ENCODE peak calls at places on chromosomes 16 and 17, in seven cellular contexts. One of them, this sample, is unnamed.

GRCh38 chr16:77974883-77975282 is 47.5 kb upstream of the CLEC3A start:
- DNase-seq in coronary artery: no peak
- DNase-seq in CD8-positive, alpha-beta T cell: no peak
- DNase-seq in DND-41: peak
- DNase-seq in fibroblast of pulmonary artery: no peak
- DNase-seq in foreskin fibroblast: no peak
- DNase-seq in sigmoid colon: no peak
- DNase-seq in this sample: no peak

GRCh38 chr16:46974352-46974751 is 878 bp upstream of the DNAJA2 start:
- DNase-seq in coronary artery: no peak
- DNase-seq in CD8-positive, alpha-beta T cell: no peak
- DNase-seq in DND-41: no peak
- DNase-seq in fibroblast of pulmonary artery: no peak
- DNase-seq in foreskin fibroblast: peak
- DNase-seq in sigmoid colon: no peak
- DNase-seq in this sample: no peak

GRCh38 chr16:72055911-72056310 is 1.6 kb downstream of the HP start:
- DNase-seq in coronary artery: no peak
- DNase-seq in CD8-positive, alpha-beta T cell: no peak
- DNase-seq in DND-41: no peak
- DNase-seq in fibroblast of pulmonary artery: no peak
- DNase-seq in foreskin fibroblast: no peak
- DNase-seq in sigmoid colon: no peak
- DNase-seq in this sample: no peak

GRCh38 chr16:9258423-9259051 is 167.1 kb downstream of the HAPSTR1 start:
- DNase-seq in coronary artery: no peak
- DNase-seq in CD8-positive, alpha-beta T cell: no peak
- DNase-seq in DND-41: peak
- DNase-seq in fibroblast of pulmonary artery: peak
- DNase-seq in foreskin fibroblast: peak
- DNase-seq in sigmoid colon: no peak
- DNase-seq in this sample: no peak

GRCh38 chr16:56915311-56916105 is 16.4 kb upstream of the HERPUD1 start:
- DNase-seq in coronary artery: no peak
- DNase-seq in CD8-positive, alpha-beta T cell: no peak
- DNase-seq in DND-41: no peak
- DNase-seq in fibroblast of pulmonary artery: peak
- DNase-seq in foreskin fibroblast: no peak
- DNase-seq in sigmoid colon: peak
- DNase-seq in this sample: peak

GRCh38 chr16:68371706-68372380 is 61.0 kb downstream of the PRMT7 start:
- DNase-seq in coronary artery: no peak
- DNase-seq in CD8-positive, alpha-beta T cell: no peak
- DNase-seq in DND-41: no peak
- DNase-seq in fibroblast of pulmonary artery: no peak
- DNase-seq in foreskin fibroblast: no peak
- DNase-seq in sigmoid colon: no peak
- DNase-seq in this sample: no peak

GRCh38 chr16:600781-601180 is 10.9 kb downstream of the RAB40C start:
- DNase-seq in coronary artery: no peak
- DNase-seq in CD8-positive, alpha-beta T cell: no peak
- DNase-seq in DND-41: no peak
- DNase-seq in fibroblast of pulmonary artery: peak
- DNase-seq in foreskin fibroblast: peak
- DNase-seq in sigmoid colon: no peak
- DNase-seq in this sample: no peak

GRCh38 chr17:4856937-4857314 is 23.8 kb downstream of the MINK1 start:
- DNase-seq in coronary artery: no peak
- DNase-seq in CD8-positive, alpha-beta T cell: no peak
- DNase-seq in DND-41: no peak
- DNase-seq in fibroblast of pulmonary artery: no peak
- DNase-seq in foreskin fibroblast: no peak
- DNase-seq in sigmoid colon: no peak
- DNase-seq in this sample: no peak

GRCh38 chr16:3468501-3468900 is 25.0 kb downstream of the NAA60 start:
- DNase-seq in coronary artery: no peak
- DNase-seq in CD8-positive, alpha-beta T cell: no peak
- DNase-seq in DND-41: no peak
- DNase-seq in fibroblast of pulmonary artery: no peak
- DNase-seq in foreskin fibroblast: no peak
- DNase-seq in sigmoid colon: no peak
- DNase-seq in this sample: no peak

GRCh38 chr16:27355610-27356009 is 41.8 kb downstream of the IL4R start:
- DNase-seq in coronary artery: no peak
- DNase-seq in CD8-positive, alpha-beta T cell: peak
- DNase-seq in DND-41: peak
- DNase-seq in fibroblast of pulmonary artery: peak
- DNase-seq in foreskin fibroblast: peak
- DNase-seq in sigmoid colon: peak
- DNase-seq in this sample: no peak

GRCh38 chr17:19660219-19660870 is 11.8 kb downstream of the ALDH3A2 start:
- DNase-seq in coronary artery: no peak
- DNase-seq in CD8-positive, alpha-beta T cell: no peak
- DNase-seq in DND-41: no peak
- DNase-seq in fibroblast of pulmonary artery: no peak
- DNase-seq in foreskin fibroblast: no peak
- DNase-seq in sigmoid colon: no peak
- DNase-seq in this sample: no peak

GRCh38 chr16:5505093-5505887 is 407.7 kb upstream of the EEF2KMT start:
- DNase-seq in coronary artery: no peak
- DNase-seq in CD8-positive, alpha-beta T cell: no peak
- DNase-seq in DND-41: no peak
- DNase-seq in fibroblast of pulmonary artery: no peak
- DNase-seq in foreskin fibroblast: no peak
- DNase-seq in sigmoid colon: no peak
- DNase-seq in this sample: no peak

GRCh38 chr16:69509125-69509524 is 56.6 kb upstream of the NFAT5 start:
- DNase-seq in coronary artery: no peak
- DNase-seq in CD8-positive, alpha-beta T cell: no peak
- DNase-seq in DND-41: no peak
- DNase-seq in fibroblast of pulmonary artery: no peak
- DNase-seq in foreskin fibroblast: no peak
- DNase-seq in sigmoid colon: no peak
- DNase-seq in this sample: no peak

GRCh38 chr17:1490643-1491405 is 1.7 kb downstream of the MYO1C start:
- DNase-seq in coronary artery: no peak
- DNase-seq in CD8-positive, alpha-beta T cell: peak
- DNase-seq in DND-41: peak
- DNase-seq in fibroblast of pulmonary artery: no peak
- DNase-seq in foreskin fibroblast: peak
- DNase-seq in sigmoid colon: peak
- DNase-seq in this sample: no peak

GRCh38 chr17:64133546-64134215 is 3.7 kb upstream of the ERN1 start:
- DNase-seq in coronary artery: no peak
- DNase-seq in CD8-positive, alpha-beta T cell: no peak
- DNase-seq in DND-41: peak
- DNase-seq in fibroblast of pulmonary artery: peak
- DNase-seq in foreskin fibroblast: peak
- DNase-seq in sigmoid colon: no peak
- DNase-seq in this sample: peak

GRCh38 chr17:74455025-74455585 is 11.3 kb upstream of the CD300A start:
- DNase-seq in coronary artery: no peak
- DNase-seq in CD8-positive, alpha-beta T cell: no peak
- DNase-seq in DND-41: no peak
- DNase-seq in fibroblast of pulmonary artery: no peak
- DNase-seq in foreskin fibroblast: no peak
- DNase-seq in sigmoid colon: no peak
- DNase-seq in this sample: no peak

GRCh38 chr17:42274812-42275526 is 1.2 kb downstream of the STAT5B start:
- DNase-seq in coronary artery: no peak
- DNase-seq in CD8-positive, alpha-beta T cell: no peak
- DNase-seq in DND-41: no peak
- DNase-seq in fibroblast of pulmonary artery: no peak
- DNase-seq in foreskin fibroblast: no peak
- DNase-seq in sigmoid colon: peak
- DNase-seq in this sample: no peak

GRCh38 chr17:46264456-46265198 is 30.3 kb upstream of the LRRC37A start:
- DNase-seq in coronary artery: no peak
- DNase-seq in CD8-positive, alpha-beta T cell: peak
- DNase-seq in DND-41: no peak
- DNase-seq in fibroblast of pulmonary artery: peak
- DNase-seq in foreskin fibroblast: peak
- DNase-seq in sigmoid colon: no peak
- DNase-seq in this sample: peak

GRCh38 chr16:14377326-14377725 is 252.7 kb downstream of the PARN start:
- DNase-seq in coronary artery: no peak
- DNase-seq in CD8-positive, alpha-beta T cell: no peak
- DNase-seq in DND-41: no peak
- DNase-seq in fibroblast of pulmonary artery: no peak
- DNase-seq in foreskin fibroblast: peak
- DNase-seq in sigmoid colon: no peak
- DNase-seq in this sample: no peak

GRCh38 chr16:495127-495748 is 32.3 kb upstream of the CAPN15 start:
- DNase-seq in coronary artery: no peak
- DNase-seq in CD8-positive, alpha-beta T cell: no peak
- DNase-seq in DND-41: peak
- DNase-seq in fibroblast of pulmonary artery: peak
- DNase-seq in foreskin fibroblast: peak
- DNase-seq in sigmoid colon: no peak
- DNase-seq in this sample: no peak

GRCh38 chr17:55605705-55606104 is 94.5 kb upstream of the SMIM36 start:
- DNase-seq in coronary artery: no peak
- DNase-seq in CD8-positive, alpha-beta T cell: no peak
- DNase-seq in DND-41: no peak
- DNase-seq in fibroblast of pulmonary artery: no peak
- DNase-seq in foreskin fibroblast: peak
- DNase-seq in sigmoid colon: no peak
- DNase-seq in this sample: no peak
- TF ChIP-seq CTCF in coronary artery: no peak
- TF ChIP-seq CTCF in CD8-positive, alpha-beta T cell: no peak
- TF ChIP-seq CTCF in DND-41: no peak
- TF ChIP-seq CTCF in fibroblast of pulmonary artery: no peak
- TF ChIP-seq CTCF in foreskin fibroblast: no peak
- TF ChIP-seq CTCF in sigmoid colon: no peak
- TF ChIP-seq CTCF in this sample: no peak

DNA sequence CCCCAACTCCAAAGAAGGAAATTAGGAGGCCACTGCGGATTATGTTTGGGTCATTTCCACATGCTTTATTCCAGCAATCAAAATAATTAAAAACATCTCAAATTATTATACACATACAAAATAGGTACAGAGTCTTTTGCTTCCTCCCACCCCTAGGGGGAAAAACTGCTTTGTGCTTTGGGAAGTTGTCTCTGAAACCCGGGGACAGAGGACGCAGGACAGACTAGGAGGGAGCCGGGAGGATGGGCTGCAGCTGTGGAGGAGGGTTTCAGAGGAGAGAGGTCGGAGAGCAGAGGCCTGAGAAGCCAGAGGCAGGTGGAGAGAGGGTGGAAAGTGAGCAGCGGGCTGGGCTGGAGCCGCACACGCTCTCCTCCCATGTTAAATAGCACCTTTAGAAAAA is 17.4 kb downstream of the COL1A1 start:
- DNase-seq in coronary artery: no peak
- DNase-seq in CD8-positive, alpha-beta T cell: no peak
- DNase-seq in DND-41: no peak
- DNase-seq in fibroblast of pulmonary artery: no peak
- DNase-seq in foreskin fibroblast: peak
- DNase-seq in sigmoid colon: no peak
- DNase-seq in this sample: no peak
- H3K4me3 ChIP-seq in coronary artery: peak
- H3K4me3 ChIP-seq in CD8-positive, alpha-beta T cell: peak
- H3K4me3 ChIP-seq in DND-41: no peak
- H3K4me3 ChIP-seq in fibroblast of pulmonary artery: no peak
- H3K4me3 ChIP-seq in foreskin fibroblast: no peak
- H3K4me3 ChIP-seq in sigmoid colon: no peak
- H3K4me3 ChIP-seq in this sample: no peak

GRCh38 chr17:81961554-81962498 is 839 bp upstream of the NOTUM start:
- DNase-seq in coronary artery: no peak
- DNase-seq in CD8-positive, alpha-beta T cell: no peak
- DNase-seq in DND-41: no peak
- DNase-seq in fibroblast of pulmonary artery: no peak
- DNase-seq in foreskin fibroblast: no peak
- DNase-seq in sigmoid colon: no peak
- DNase-seq in this sample: no peak

GRCh38 chr17:81959362-81960129 is 1.4 kb downstream of the NOTUM start:
- DNase-seq in coronary artery: no peak
- DNase-seq in CD8-positive, alpha-beta T cell: peak
- DNase-seq in DND-41: peak
- DNase-seq in fibroblast of pulmonary artery: peak
- DNase-seq in foreskin fibroblast: peak
- DNase-seq in sigmoid colon: peak
- DNase-seq in this sample: no peak

GRCh38 chr17:81962499-81963441 is 1.8 kb upstream of the NOTUM start:
- DNase-seq in coronary artery: no peak
- DNase-seq in CD8-positive, alpha-beta T cell: no peak
- DNase-seq in DND-41: no peak
- DNase-seq in fibroblast of pulmonary artery: no peak
- DNase-seq in foreskin fibroblast: no peak
- DNase-seq in sigmoid colon: no peak
- DNase-seq in this sample: no peak

GRCh38 chr17:81960130-81960958 is 643 bp downstream of the NOTUM start:
- DNase-seq in coronary artery: no peak
- DNase-seq in CD8-positive, alpha-beta T cell: no peak
- DNase-seq in DND-41: no peak
- DNase-seq in fibroblast of pulmonary artery: no peak
- DNase-seq in foreskin fibroblast: no peak
- DNase-seq in sigmoid colon: peak
- DNase-seq in this sample: no peak

GRCh38 chr17:81961087-81961514 is at the start of gene NOTUM:
- DNase-seq in coronary artery: no peak
- DNase-seq in CD8-positive, alpha-beta T cell: no peak
- DNase-seq in DND-41: peak
- DNase-seq in fibroblast of pulmonary artery: peak
- DNase-seq in foreskin fibroblast: peak
- DNase-seq in sigmoid colon: no peak
- DNase-seq in this sample: no peak
- TF ChIP-seq CTCF in coronary artery: no peak
- TF ChIP-seq CTCF in CD8-positive, alpha-beta T cell: no peak
- TF ChIP-seq CTCF in DND-41: peak
- TF ChIP-seq CTCF in fibroblast of pulmonary artery: no peak
- TF ChIP-seq CTCF in foreskin fibroblast: no peak
- TF ChIP-seq CTCF in sigmoid colon: no peak
- TF ChIP-seq CTCF in this sample: no peak

DNA sequence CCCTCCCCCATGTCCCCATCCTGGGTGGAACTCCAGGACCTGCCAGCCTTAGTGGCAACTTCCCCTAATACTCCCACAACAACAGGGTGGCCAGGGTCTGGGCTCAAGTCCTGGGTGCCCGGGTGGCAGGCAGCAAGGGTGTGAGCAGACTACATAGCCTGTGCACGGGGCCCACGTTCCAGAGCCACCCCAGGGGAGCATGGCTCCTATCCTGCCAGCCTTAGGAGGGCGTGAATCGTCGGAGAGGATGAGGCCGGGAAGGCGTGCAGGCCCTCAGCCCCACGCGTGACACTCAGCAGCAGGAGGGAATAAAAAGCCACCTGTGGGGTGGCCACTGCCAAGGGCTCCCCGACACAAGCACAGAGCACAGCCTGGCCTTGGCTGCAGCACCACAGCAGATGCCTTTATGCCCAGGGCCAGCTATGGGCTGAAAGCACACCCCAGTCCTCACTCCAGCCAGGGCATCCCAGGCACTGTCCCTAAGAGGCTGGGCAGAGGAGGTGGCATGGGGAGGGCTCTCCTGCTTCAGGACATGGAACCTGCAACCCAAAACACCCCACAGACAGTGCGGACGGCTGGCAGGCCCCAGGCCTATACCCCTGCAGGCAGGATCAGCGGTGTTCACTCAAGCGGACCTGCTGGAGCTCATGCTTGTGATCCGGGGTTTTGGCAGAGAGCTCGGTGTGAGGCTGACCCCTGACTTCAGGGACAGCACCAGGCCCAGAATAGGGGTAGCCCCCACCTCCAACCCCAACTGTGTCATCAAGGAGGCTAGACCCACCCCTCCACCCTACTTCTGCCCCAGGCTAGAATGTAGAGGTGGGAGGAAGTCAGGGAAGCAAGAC is 2.7 kb downstream of the BCAR1 start:
- DNase-seq in coronary artery: no peak
- DNase-seq in CD8-positive, alpha-beta T cell: no peak
- DNase-seq in DND-41: no peak
- DNase-seq in fibroblast of pulmonary artery: no peak
- DNase-seq in foreskin fibroblast: no peak
- DNase-seq in sigmoid colon: no peak
- DNase-seq in this sample: no peak
- H3K4me3 ChIP-seq in coronary artery: peak
- H3K4me3 ChIP-seq in CD8-positive, alpha-beta T cell: no peak
- H3K4me3 ChIP-seq in DND-41: no peak
- H3K4me3 ChIP-seq in fibroblast of pulmonary artery: no peak
- H3K4me3 ChIP-seq in foreskin fibroblast: peak
- H3K4me3 ChIP-seq in sigmoid colon: no peak
- H3K4me3 ChIP-seq in this sample: no peak